ENCODE peak calls at places on chromosomes 1 and 21, in nine cellular contexts. B is cardiac fibroblast; G is hepatocyte; V is CD4-positive, alpha-beta memory T cell; O is stomach; I is bronchial epithelial cell; J is tibial nerve; D is tibial artery; F is GM23338. Y is an unnamed sample.

GRCh38 chr1:24020470-24020869 is 40.3 kb upstream of the SRSF10 start:
- DNase-seq in I (no peak), F (no peak), J (no peak), O (no peak), B (no peak), V (no peak), D (no peak), G (no peak), Y (no peak)

GRCh38 chr1:62325076-62325475 is 5.8 kb upstream of the KANK4 start:
- DNase-seq in I (peak), F (no peak), V (no peak), J (no peak), G (peak), D (no peak), B (no peak), O (no peak), Y (no peak)

GRCh38 chr1:32972814-32973428 is 8.3 kb upstream of the RNF19B start:
- DNase-seq in F (peak), V (no peak), O (peak), B (no peak), D (peak), I (no peak), J (no peak), G (peak), Y (peak)

GRCh38 chr1:205920159-205920558 is 23.1 kb downstream of the SLC26A9 start:
- DNase-seq in D (peak), J (no peak), V (no peak), F (no peak), O (peak), I (no peak), B (peak), G (no peak), Y (peak)

GRCh38 chr1:109996476-109996875 is 11.9 kb downstream of the AHCYL1 start:
- DNase-seq in O (no peak), I (no peak), G (no peak), B (peak), V (no peak), F (no peak), D (no peak), J (no peak), Y (no peak)

GRCh38 chr1:180294711-180295110 is 64.6 kb downstream of the LHX4 start:
- DNase-seq in I (no peak), J (no peak), V (no peak), G (no peak), F (no peak), B (no peak), O (no peak), D (no peak), Y (no peak)

GRCh38 chr1:199685369-199685768 is 342.1 kb upstream of the NR5A2 start:
- DNase-seq in V (no peak), O (no peak), I (peak), D (no peak), G (peak), F (no peak), B (peak), J (no peak), Y (no peak)

GRCh38 chr1:154812911-154813816 is 56.9 kb downstream of the KCNN3 start:
- DNase-seq in V (no peak), D (no peak), B (peak), F (peak), J (no peak), O (no peak), G (peak), I (peak), Y (no peak)

GRCh38 chr1:231013391-231014015 is 26.6 kb downstream of the FAM89A start:
- DNase-seq in V (no peak), I (peak), F (no peak), J (no peak), G (no peak), O (no peak), D (no peak), B (no peak), Y (no peak)

GRCh38 chr1:13774121-13774520 is 74.1 kb downstream of the PRDM2 start:
- DNase-seq in I (no peak), G (no peak), B (no peak), O (no peak), J (no peak), V (no peak), D (no peak), F (no peak), Y (no peak)

GRCh38 chr21:29299046-29299905 is 554 bp downstream of the BACH1 start:
- DNase-seq in D (peak), V (peak), O (peak), G (peak), F (peak), I (no peak), J (peak), B (peak), Y (peak)

GRCh38 chr1:3978196-3978927 is 78.3 kb upstream of the C1orf174 start:
- DNase-seq in D (no peak), V (no peak), I (no peak), G (no peak), F (no peak), O (no peak), J (no peak), B (no peak), Y (no peak)

GRCh38 chr1:38097256-38097655 is 50.7 kb upstream of the POU3F1 start:
- DNase-seq in J (no peak), O (no peak), I (no peak), D (no peak), G (no peak), B (no peak), V (no peak), F (no peak), Y (no peak)

GRCh38 chr1:50369830-50370229 is 53.4 kb downstream of the DMRTA2 start:
- DNase-seq in B (peak), J (no peak), D (no peak), G (no peak), V (no peak), O (no peak), F (peak), I (peak), Y (no peak)

GRCh38 chr1:205330161-205330560 is 8.6 kb upstream of the NUAK2 start:
- DNase-seq in D (no peak), G (no peak), F (no peak), B (no peak), I (no peak), V (no peak), J (no peak), O (peak), Y (no peak)

GRCh38 chr1:201322653-201323510 is 39.6 kb downstream of the PKP1 start:
- DNase-seq in G (no peak), J (no peak), F (no peak), O (no peak), D (no peak), V (no peak), B (no peak), I (no peak), Y (no peak)

GRCh38 chr1:23422313-23422877 is 2.2 kb downstream of the TCEA3 start:
- DNase-seq in I (peak), G (peak), J (peak), D (peak), B (peak), F (no peak), O (peak), V (peak), Y (peak)

GRCh38 chr21:20645344-20645743 is 352.9 kb upstream of the NCAM2 start:
- DNase-seq in O (no peak), V (no peak), D (no peak), G (no peak), J (no peak), F (no peak), I (no peak), B (no peak), Y (no peak)

GRCh38 chr1:227886503-227886961 is 61.2 kb downstream of the WNT9A start:
- DNase-seq in D (no peak), J (no peak), G (peak), F (peak), O (peak), I (no peak), V (no peak), B (no peak), Y (peak)

GRCh38 chr1:63073530-63074306 is 248.6 kb upstream of the FOXD3 start:
- DNase-seq in J (peak), B (no peak), I (no peak), D (no peak), O (no peak), F (peak), G (peak), V (no peak), Y (no peak)

GRCh38 chr1:110235839-110236682 is 25.9 kb downstream of the KCNC4 start:
- DNase-seq in O (no peak), G (peak), B (peak), D (no peak), V (no peak), F (no peak), I (peak), J (no peak), Y (no peak)

GRCh38 chr1:104018922-104019674 is 269.4 kb downstream of the AMY1C start:
- DNase-seq in D (no peak), F (peak), I (no peak), J (no peak), O (no peak), V (no peak), G (no peak), B (no peak), Y (no peak)

GRCh38 chr1:116511459-116512019 is 59.3 kb downstream of the CD58 start:
- DNase-seq in B (no peak), D (no peak), I (no peak), J (no peak), V (no peak), F (no peak), O (no peak), G (no peak), Y (no peak)

GRCh38 chr1:218480691-218481099 is 135.6 kb downstream of the TGFB2 start:
- DNase-seq in I (peak), O (no peak), B (peak), G (no peak), D (no peak), V (no peak), J (no peak), F (no peak), Y (no peak)

GRCh38 chr1:37721565-37721964 is 29.2 kb downstream of the CDCA8 start:
- DNase-seq in G (no peak), D (no peak), B (no peak), O (no peak), J (no peak), F (peak), I (no peak), V (no peak), Y (no peak)

GRCh38 chr1:173479649-173480048 is 2.5 kb downstream of the PRDX6 start:
- DNase-seq in I (peak), J (no peak), V (no peak), F (no peak), G (peak), D (no peak), B (peak), O (no peak), Y (no peak)

GRCh38 chr1:234944439-234945369 is 183.9 kb downstream of the TOMM20 start:
- DNase-seq in I (no peak), O (no peak), G (no peak), J (no peak), V (no peak), F (no peak), B (no peak), D (no peak), Y (no peak)

GRCh38 chr1:230828421-230828820 is 39.9 kb downstream of the C1orf198 start:
- DNase-seq in G (no peak), B (no peak), J (no peak), V (no peak), I (no peak), F (no peak), D (no peak), O (no peak), Y (no peak)

GRCh38 chr1:6235302-6235680 is 473 bp downstream of the ICMT start:
- DNase-seq in O (no peak), I (no peak), G (peak), D (no peak), B (no peak), F (peak), J (no peak), V (no peak), Y (no peak)

GRCh38 chr21:21101911-21102310 is 103.7 kb downstream of the NCAM2 start:
- DNase-seq in I (peak), J (no peak), O (no peak), F (peak), G (peak), V (no peak), D (no peak), B (peak), Y (no peak)

GRCh38 chr21:38834725-38835124 is 29.0 kb downstream of the ETS2 start:
- DNase-seq in O (no peak), D (no peak), G (no peak), F (no peak), J (no peak), B (no peak), I (no peak), V (no peak), Y (no peak)

GRCh38 chr21:38831526-38832467 is 26.1 kb downstream of the ETS2 start:
- DNase-seq in G (peak), F (no peak), B (peak), J (peak), V (peak), O (peak), D (peak), I (peak), Y (no peak)

GRCh38 chr21:38833122-38833521 is 27.4 kb downstream of the ETS2 start:
- DNase-seq in J (no peak), I (no peak), G (no peak), V (no peak), O (no peak), D (no peak), F (no peak), B (no peak), Y (no peak)

GRCh38 chr21:38830667-38831525 is 25.2 kb downstream of the ETS2 start:
- DNase-seq in G (no peak), I (no peak), J (no peak), O (no peak), V (no peak), F (no peak), D (no peak), B (no peak), Y (no peak)

DNA sequence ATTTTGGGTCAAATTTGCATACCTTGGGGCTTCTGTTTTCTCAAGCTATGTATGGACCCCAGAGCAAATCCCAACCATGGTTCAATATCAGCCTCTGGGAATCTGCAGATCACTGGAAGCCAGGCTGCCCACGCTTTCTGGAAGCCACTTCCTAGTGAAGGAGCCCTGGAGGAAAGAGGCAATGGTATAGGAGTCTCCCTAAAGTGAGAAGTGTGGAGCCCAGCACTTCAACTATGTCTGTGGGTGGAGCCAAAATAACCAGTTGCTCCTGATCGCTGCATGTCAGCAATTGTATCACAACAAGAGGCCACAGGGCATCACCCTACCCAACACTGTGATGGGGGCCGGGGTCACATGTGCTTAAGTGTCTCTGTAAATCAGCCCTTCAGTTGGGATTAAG is 26.9 kb downstream of the ETS2 start:
- DNase-seq in B (no peak), G (no peak), D (no peak), V (no peak), F (no peak), O (no peak), I (no peak), J (no peak), Y (no peak)
- H3K4me3 ChIP-seq in B (no peak), G (no peak), D (no peak), V (no peak), F (no peak), O (no peak), I (no peak), J (no peak), Y (no peak)

DNA sequence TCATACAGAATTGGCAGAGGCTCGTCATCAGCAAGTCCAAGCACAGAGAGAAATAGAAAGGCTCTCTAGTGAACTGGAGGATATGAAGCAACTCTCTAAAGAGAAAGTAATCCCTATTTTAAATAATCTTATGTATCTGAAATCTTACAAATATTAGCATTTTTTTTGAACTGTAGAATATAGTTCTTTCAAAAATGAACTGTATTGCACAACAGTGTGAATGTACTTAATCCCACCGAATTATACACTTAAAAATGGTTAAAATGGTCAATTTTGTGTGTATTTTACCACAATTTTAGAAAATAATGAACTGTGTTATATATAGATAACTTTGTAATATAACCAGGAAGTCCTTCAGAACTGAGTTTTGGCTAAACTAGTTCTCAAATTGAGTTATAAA is 75.9 kb downstream of the CCDC18 start:
- DNase-seq in B (no peak), G (no peak), F (no peak), J (no peak), V (no peak), D (no peak), O (no peak), I (no peak), Y (no peak)
- H3K4me3 ChIP-seq in B (no peak), G (no peak), F (no peak), J (no peak), V (no peak), D (no peak), O (no peak), I (no peak), Y (no peak)

GRCh38 chr1:96183928-96184327 is 537.7 kb upstream of the PTBP2 start:
- DNase-seq in I (no peak), J (no peak), D (no peak), V (no peak), O (no peak), F (peak), G (no peak), B (no peak), Y (no peak)
- H3K4me3 ChIP-seq in I (no peak), J (no peak), D (no peak), V (no peak), O (no peak), F (no peak), G (no peak), B (no peak), Y (no peak)

DNA sequence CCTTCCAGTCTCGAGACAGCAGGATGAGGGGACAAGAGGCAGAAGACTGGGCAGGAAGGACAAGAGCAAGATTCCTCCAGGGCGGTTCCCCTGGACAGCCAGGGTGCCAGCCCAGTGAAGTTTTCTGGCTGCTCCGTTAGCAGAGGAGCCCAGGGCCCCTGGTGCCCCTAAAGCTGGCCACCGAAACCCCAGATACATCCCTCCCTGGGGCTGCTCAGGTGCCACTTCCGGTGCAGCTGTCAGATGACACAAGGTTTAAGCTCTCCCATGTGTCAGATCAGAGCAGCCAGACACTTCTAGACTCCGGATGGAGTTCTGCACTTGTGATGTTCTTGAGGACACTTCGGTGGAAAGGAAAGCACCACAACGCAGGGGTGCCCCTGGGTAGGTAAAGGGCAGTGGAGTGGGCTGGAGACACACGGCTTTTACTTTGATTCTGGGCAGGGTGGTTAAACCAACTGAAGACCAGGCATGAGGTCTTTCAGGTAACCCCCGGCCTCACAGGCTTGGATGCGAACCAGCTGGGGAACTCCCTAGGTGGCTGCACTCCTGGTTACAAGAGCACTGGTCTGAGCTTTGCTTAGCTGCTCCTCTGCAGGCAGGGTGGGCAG is 85.7 kb downstream of the ITPKB start:
- DNase-seq in D (no peak), J (no peak), G (no peak), V (peak), I (no peak), F (no peak), O (no peak), B (no peak), Y (no peak)
- H3K4me3 ChIP-seq in D (no peak), J (no peak), G (no peak), V (peak), I (no peak), F (no peak), O (no peak), B (no peak), Y (no peak)

GRCh38 chr1:85609976-85610375 is 29.4 kb downstream of the CCN1 start:
- DNase-seq in V (no peak), F (no peak), D (no peak), G (no peak), O (no peak), I (no peak), J (no peak), B (no peak), Y (no peak)

GRCh38 chr1:85611856-85612255 is 31.3 kb downstream of the CCN1 start:
- DNase-seq in I (peak), F (no peak), O (peak), D (peak), B (peak), J (peak), V (no peak), G (peak), Y (peak)

GRCh38 chr1:85615536-85615935 is 35.0 kb downstream of the CCN1 start:
- DNase-seq in B (no peak), I (no peak), D (no peak), G (no peak), F (no peak), J (no peak), V (no peak), O (no peak), Y (no peak)

GRCh38 chr1:85611390-85611789 is 30.8 kb downstream of the CCN1 start:
- DNase-seq in D (no peak), V (no peak), B (peak), G (no peak), I (peak), F (no peak), J (no peak), O (no peak), Y (no peak)

DNA sequence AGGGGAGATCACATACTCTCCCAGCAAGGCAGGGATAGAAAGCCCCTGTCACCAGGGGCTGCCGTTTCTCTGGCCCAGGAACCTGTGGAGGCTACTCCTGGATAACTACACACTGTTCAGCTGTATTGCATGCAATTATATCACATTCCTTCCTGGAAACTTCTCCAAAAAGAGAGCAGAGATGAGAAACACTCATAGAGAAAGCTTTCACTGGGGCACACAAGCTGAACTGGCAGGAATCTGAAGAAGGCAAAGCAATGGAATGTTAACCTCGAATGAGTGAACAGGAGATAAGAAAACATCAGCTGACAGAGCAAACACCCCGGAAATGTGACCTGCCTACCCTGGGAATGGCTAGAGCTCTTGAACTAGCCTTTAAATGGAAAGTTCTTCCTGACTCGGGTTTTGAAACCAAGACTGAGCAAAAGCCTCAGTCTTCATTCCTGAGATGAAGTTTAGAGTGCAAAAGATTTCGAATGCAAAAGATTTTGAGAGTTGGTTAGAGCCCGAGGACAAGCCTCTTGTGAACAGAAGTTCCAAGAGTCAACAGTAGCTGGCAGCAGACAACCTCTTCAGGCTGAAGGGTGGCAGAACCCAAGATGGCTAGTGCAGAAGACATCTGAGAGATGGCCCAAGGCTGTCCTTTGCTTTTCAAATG is 32.3 kb downstream of the CCN1 start:
- DNase-seq in D (no peak), J (no peak), F (peak), I (peak), G (peak), B (peak), O (no peak), V (no peak), Y (no peak)
- H3K4me3 ChIP-seq in D (peak), J (no peak), F (no peak), I (no peak), G (no peak), B (no peak), O (no peak), V (no peak), Y (no peak)

GRCh38 chr1:185284106-185284505 is 32.9 kb downstream of the IVNS1ABP start:
- DNase-seq in D (no peak), G (peak), F (no peak), V (no peak), B (no peak), I (no peak), J (no peak), O (no peak), Y (no peak)
- H3K4me3 ChIP-seq in D (no peak), G (no peak), F (no peak), V (no peak), B (no peak), I (no peak), J (no peak), O (no peak), Y (no peak)

GRCh38 chr1:151801846-151802245 is 3.4 kb downstream of the LINGO4 start:
- DNase-seq in D (no peak), B (no peak), J (no peak), G (no peak), F (no peak), O (no peak), I (no peak), V (no peak), Y (no peak)
- H3K4me3 ChIP-seq in D (no peak), B (no peak), J (no peak), G (no peak), F (no peak), O (no peak), I (no peak), V (no peak), Y (no peak)

Y was measured in left lung.